ENCODE peak calls at places on chromosomes 4 and X, in nine cellular contexts. O is OCI-LY7, N is astrocyte of the cerebellum, G is dorsolateral prefrontal cortex, K is ascending aorta, Z is fibroblast of pulmonary artery, L is hepatocyte, T is uterus, V is HFFc6. E is an unnamed sample.

GRCh38 chr4:76305971-76306881 is at the start of gene STBD1:
- DNase-seq in T (peak), V (peak), Z (peak), K (peak), N (no peak), G (peak), L (peak), O (no peak), E (peak)

GRCh38 chr4:4533461-4534169 is 8.2 kb downstream of the STX18 start:
- DNase-seq in O (no peak), T (no peak), L (no peak), N (no peak), K (no peak), G (peak), V (no peak), Z (no peak), E (no peak)

GRCh38 chr4:177485528-177485927 is 43.3 kb upstream of the AGA start:
- DNase-seq in K (no peak), Z (peak), N (no peak), L (no peak), O (no peak), V (peak), G (no peak), T (no peak), E (peak)

GRCh38 chr4:98092833-98093439 is 50.3 kb downstream of the STPG2 start:
- DNase-seq in G (no peak), T (no peak), L (peak), N (peak), Z (peak), V (peak), O (peak), K (no peak), E (no peak)

GRCh38 chrX:119015407-119016242 is 41.2 kb downstream of the LONRF3 start:
- DNase-seq in L (peak), K (peak), V (peak), N (peak), O (peak), Z (peak), G (no peak), T (peak), E (peak)

GRCh38 chr4:23922535-23923115 is 32.8 kb upstream of the PPARGC1A start:
- DNase-seq in N (peak), V (no peak), O (no peak), K (no peak), G (no peak), L (no peak), Z (no peak), T (no peak), E (no peak)

GRCh38 chrX:9414416-9414815 is 50.4 kb upstream of the TBL1X start:
- DNase-seq in Z (no peak), K (no peak), O (no peak), L (no peak), V (no peak), T (no peak), G (no peak), N (no peak), E (no peak)

GRCh38 chr4:119659576-119659975 is 31.0 kb upstream of the PDE5A start:
- DNase-seq in L (peak), O (no peak), G (no peak), T (no peak), N (no peak), K (no peak), Z (peak), V (peak), E (peak)

GRCh38 chr4:169615467-169616106 is 3.2 kb upstream of the NEK1 start:
- DNase-seq in N (no peak), Z (no peak), T (no peak), O (no peak), G (no peak), K (no peak), L (no peak), V (no peak), E (no peak)

GRCh38 chr4:153153339-153153851 is 50.8 kb upstream of the TRIM2 start:
- DNase-seq in L (peak), O (peak), Z (no peak), K (no peak), T (peak), V (no peak), G (peak), N (no peak), E (no peak)

GRCh38 chrX:63661676-63662075 is 123.3 kb downstream of the ARHGEF9 start:
- DNase-seq in Z (no peak), K (no peak), G (no peak), O (no peak), T (no peak), V (no peak), N (no peak), L (no peak), E (no peak)

GRCh38 chrX:133384454-133384853 is 30.8 kb downstream of the GPC4 start:
- DNase-seq in T (no peak), O (no peak), G (no peak), N (no peak), Z (no peak), V (no peak), L (no peak), K (no peak), E (no peak)

GRCh38 chr4:54322817-54323417 is 93.8 kb downstream of the PDGFRA start:
- DNase-seq in L (peak), N (peak), V (peak), T (peak), K (no peak), G (peak), Z (peak), O (peak), E (peak)

GRCh38 chr4:139617702-139618490 is 47.7 kb upstream of the MGST2 start:
- DNase-seq in N (no peak), V (no peak), T (no peak), L (no peak), O (peak), K (no peak), G (no peak), Z (peak), E (no peak)

GRCh38 chrX:68238568-68238967 is 194.7 kb downstream of the OPHN1 start:
- DNase-seq in T (no peak), K (no peak), V (no peak), O (no peak), Z (no peak), N (no peak), G (no peak), L (no peak), E (no peak)

GRCh38 chrX:134622056-134622812 is 36.0 kb downstream of the PLAC1 start:
- DNase-seq in V (peak), G (no peak), Z (peak), O (no peak), T (no peak), L (peak), K (no peak), N (peak), E (peak)

GRCh38 chr4:56681158-56681848 is at the start of gene HOPX:
- DNase-seq in G (no peak), V (no peak), O (no peak), Z (peak), K (no peak), N (no peak), T (no peak), L (peak), E (no peak)

GRCh38 chr4:74374561-74375327 is 9.8 kb downstream of the EREG start:
- DNase-seq in N (no peak), Z (peak), L (no peak), V (peak), K (no peak), G (no peak), T (no peak), O (no peak), E (peak)

GRCh38 chr4:45350438-45350837 is 624.1 kb upstream of the GNPDA2 start:
- DNase-seq in K (no peak), G (no peak), O (no peak), T (no peak), L (no peak), N (peak), Z (peak), V (no peak), E (no peak)

GRCh38 chr4:175805863-175806262 is 6.2 kb downstream of the GPM6A start:
- DNase-seq in G (no peak), N (no peak), L (no peak), K (no peak), Z (no peak), O (no peak), V (no peak), T (no peak), E (no peak)

GRCh38 chrX:107678957-107679740 is 50.8 kb downstream of the PRPS1 start:
- DNase-seq in O (peak), N (no peak), T (peak), L (peak), V (peak), Z (peak), G (no peak), K (peak), E (no peak)

GRCh38 chrX:100731441-100732281 is at the start of gene SYTL4:
- DNase-seq in N (no peak), O (no peak), Z (no peak), L (peak), K (no peak), V (no peak), T (peak), G (no peak), E (no peak)

GRCh38 chrX:107483976-107484726 is 34.7 kb downstream of the FRMPD3 start:
- DNase-seq in T (peak), L (peak), N (no peak), O (no peak), Z (peak), K (no peak), G (peak), V (no peak), E (no peak)

GRCh38 chr4:141922224-141922623 is 285.8 kb downstream of the IL15 start:
- DNase-seq in O (no peak), L (no peak), N (no peak), K (no peak), G (no peak), T (no peak), Z (no peak), V (no peak), E (no peak)

GRCh38 chr4:38162240-38162784 is 202.1 kb downstream of the PTTG2 start:
- DNase-seq in T (peak), N (peak), Z (peak), K (no peak), G (no peak), L (peak), V (peak), O (no peak), E (peak)

GRCh38 chrX:100663651-100664050 is 19.7 kb downstream of the SRPX2 start:
- DNase-seq in G (no peak), N (no peak), K (no peak), L (no peak), V (no peak), O (no peak), Z (no peak), T (no peak), E (no peak)

GRCh38 chr4:25816591-25817058 is 46.2 kb downstream of the SEL1L3 start:
- DNase-seq in Z (no peak), V (no peak), G (no peak), L (no peak), O (no peak), N (no peak), T (no peak), K (no peak), E (no peak)

GRCh38 chr4:101972791-101973190 is 182.3 kb downstream of the BANK1 start:
- DNase-seq in G (no peak), K (no peak), T (no peak), L (no peak), V (no peak), Z (no peak), O (no peak), N (no peak), E (no peak)

GRCh38 chr4:83516042-83516772 is 19.7 kb upstream of the GPAT3 start:
- DNase-seq in G (no peak), O (no peak), V (peak), T (no peak), L (no peak), N (peak), K (no peak), Z (peak), E (no peak)

GRCh38 chr4:2273657-2274319 is 11.9 kb upstream of the MXD4 start:
- DNase-seq in N (no peak), K (no peak), Z (no peak), O (no peak), L (no peak), T (no peak), V (no peak), G (no peak), E (no peak)

GRCh38 chr4:68872442-68873217 is 56.8 kb downstream of the UGT2B10 start:
- DNase-seq in K (no peak), O (no peak), G (no peak), L (peak), Z (no peak), V (no peak), T (no peak), N (no peak), E (no peak)

GRCh38 chrX:135484636-135485289 is 35.7 kb upstream of the INTS6L start:
- DNase-seq in G (peak), O (peak), L (peak), T (no peak), K (no peak), V (peak), N (peak), Z (peak), E (peak)

GRCh38 chr4:143294310-143294709 is 42.4 kb upstream of the GAB1 start:
- DNase-seq in T (peak), G (peak), L (peak), V (no peak), Z (peak), N (peak), K (no peak), O (no peak), E (peak)

GRCh38 chrX:134452591-134452990 is 7.4 kb upstream of the HPRT1 start:
- DNase-seq in N (no peak), K (no peak), O (no peak), L (peak), Z (no peak), V (no peak), T (no peak), G (no peak), E (no peak)

GRCh38 chr4:143667461-143667860 is 33.0 kb downstream of the FREM3 start:
- DNase-seq in L (no peak), Z (peak), K (no peak), G (peak), O (no peak), V (no peak), T (peak), N (peak), E (peak)

GRCh38 chr4:107666134-107666533 is 53.9 kb downstream of the PAPSS1 start:
- DNase-seq in O (peak), V (peak), T (no peak), Z (peak), G (no peak), L (peak), N (peak), K (no peak), E (peak)
- TF ChIP-seq CTCF in O (peak), V (peak), T (peak), Z (peak), G (peak), L (peak), N (peak), K (no peak), E (peak)

DNA sequence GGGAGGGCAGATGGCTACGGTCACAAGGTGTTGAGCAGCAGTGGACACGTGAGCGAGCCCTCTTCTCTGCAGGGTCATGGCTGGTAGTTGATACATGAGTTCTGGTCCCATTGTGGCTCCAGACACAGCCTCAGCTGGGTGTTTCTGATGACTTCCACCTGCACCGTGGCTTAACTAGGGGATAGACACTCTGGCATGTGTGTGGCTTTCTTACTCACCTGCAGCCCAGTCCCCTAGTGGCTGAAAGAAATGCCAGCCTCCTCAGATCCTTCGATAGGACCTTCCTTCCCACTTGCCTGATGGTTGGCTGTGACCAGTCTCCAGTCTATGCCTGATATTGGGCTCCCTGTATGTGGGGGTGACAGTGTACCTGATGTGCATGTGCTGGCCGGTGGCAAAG is 5.0 kb downstream of the GPR78 start:
- DNase-seq in T (no peak), O (no peak), V (no peak), K (no peak), L (no peak), Z (no peak), G (no peak), N (no peak), E (no peak)
- TF ChIP-seq CTCF in T (no peak), O (no peak), V (peak), K (no peak), L (no peak), Z (no peak), G (no peak), N (no peak), E (no peak)

GRCh38 chr4:84966382-84967291 is at the start of gene WDFY3:
- DNase-seq in G (peak), O (no peak), T (peak), N (peak), Z (peak), K (peak), L (peak), V (peak), E (peak)
- TF ChIP-seq CTCF in G (peak), O (no peak), T (peak), N (no peak), Z (peak), K (no peak), L (no peak), V (no peak), E (peak)

DNA sequence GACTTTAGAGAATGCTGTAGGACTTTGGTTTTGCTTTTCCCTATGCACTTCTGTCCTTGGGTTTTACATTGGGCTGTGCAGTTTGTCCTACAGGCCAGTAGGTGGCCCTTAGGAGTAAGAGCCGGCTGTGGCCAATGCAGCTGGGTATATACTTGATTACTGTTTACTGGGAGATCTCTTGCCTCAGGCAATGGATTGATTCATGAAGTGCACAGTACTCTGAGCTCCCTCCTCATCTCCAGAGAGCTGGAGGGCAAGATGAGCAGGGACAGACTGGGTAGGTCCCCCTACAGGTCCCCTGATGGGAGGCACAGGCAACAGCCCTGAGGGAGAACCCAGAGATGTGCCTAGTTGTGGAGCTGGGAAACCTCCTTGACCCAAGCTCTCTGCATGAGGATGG is 103.8 kb upstream of the QRFPR start:
- DNase-seq in V (peak), Z (peak), T (no peak), N (peak), K (no peak), O (peak), L (peak), G (no peak), E (peak)
- TF ChIP-seq CTCF in V (peak), Z (peak), T (peak), N (peak), K (no peak), O (peak), L (peak), G (peak), E (peak)

E was measured in AG09319.